ENCODE peak calls at places on chromosomes 5 and 9, in ten cellular contexts. U is choroid plexus epithelial cell; K is left ventricle myocardium inferior; R is aorta; B is cardiac muscle cell; E is CD8-positive, alpha-beta T cell; Z is HL-60; M is heart left ventricle; F is prostate gland; O is astrocyte of the spinal cord. P is an unnamed sample.

GRCh38 chr5:175866377-175866907 is 4.9 kb upstream of the CPLX2 start:
- DNase-seq in M (no peak), R (no peak), O (no peak), K (no peak), B (no peak), U (no peak), E (no peak), F (no peak), Z (no peak), P (no peak)

GRCh38 chr5:110105692-110106091 is 416.0 kb downstream of the MAN2A1 start:
- DNase-seq in F (peak), Z (no peak), O (peak), K (no peak), R (peak), M (peak), U (peak), E (no peak), B (peak), P (no peak)

GRCh38 chr9:136080716-136081112 is 14.4 kb downstream of the NACC2 start:
- DNase-seq in Z (no peak), O (no peak), F (no peak), R (peak), U (no peak), M (no peak), E (no peak), B (no peak), K (no peak), P (no peak)

GRCh38 chr9:77839459-77840140 is 191.5 kb upstream of the GNA14 start:
- DNase-seq in Z (no peak), B (peak), M (no peak), U (peak), F (no peak), K (no peak), O (peak), R (no peak), E (no peak), P (no peak)

GRCh38 chr9:113184509-113184908 is 33.7 kb downstream of the SLC31A2 start:
- DNase-seq in O (no peak), E (no peak), R (no peak), Z (no peak), K (no peak), U (peak), B (no peak), F (no peak), M (no peak), P (no peak)

GRCh38 chr5:123500476-123500875 is 11.5 kb upstream of the CSNK1G3 start:
- DNase-seq in Z (no peak), E (no peak), K (no peak), F (no peak), O (no peak), U (no peak), R (no peak), M (no peak), B (no peak), P (no peak)

GRCh38 chr5:17415282-17415681 is 82.7 kb upstream of the TAF11L2 start:
- DNase-seq in Z (no peak), B (peak), R (no peak), M (no peak), O (no peak), U (no peak), E (no peak), K (no peak), F (no peak), P (no peak)

GRCh38 chr9:130263601-130264413 is 1.8 kb upstream of the HMCN2 start:
- DNase-seq in K (no peak), B (peak), E (no peak), M (no peak), Z (no peak), O (no peak), U (no peak), R (no peak), F (no peak), P (peak)

GRCh38 chr5:56656816-56657740 is 158.3 kb upstream of the MAP3K1 start:
- DNase-seq in E (no peak), U (no peak), B (peak), M (no peak), F (no peak), K (no peak), O (peak), Z (no peak), R (no peak), P (no peak)

GRCh38 chr5:54593809-54594208 is 76.2 kb downstream of the SNX18 start:
- DNase-seq in U (no peak), R (no peak), E (no peak), Z (no peak), K (no peak), O (no peak), B (no peak), F (no peak), M (no peak), P (no peak)

GRCh38 chr5:15647251-15647650 is 147.3 kb downstream of the FBXL7 start:
- DNase-seq in M (no peak), U (no peak), B (no peak), Z (no peak), E (no peak), K (no peak), F (no peak), R (no peak), O (no peak), P (no peak)

GRCh38 chr5:151615431-151615830 is 24.3 kb upstream of the FAT2 start:
- DNase-seq in M (no peak), O (no peak), F (no peak), K (no peak), Z (no peak), U (no peak), E (no peak), B (no peak), R (no peak), P (no peak)

DNA sequence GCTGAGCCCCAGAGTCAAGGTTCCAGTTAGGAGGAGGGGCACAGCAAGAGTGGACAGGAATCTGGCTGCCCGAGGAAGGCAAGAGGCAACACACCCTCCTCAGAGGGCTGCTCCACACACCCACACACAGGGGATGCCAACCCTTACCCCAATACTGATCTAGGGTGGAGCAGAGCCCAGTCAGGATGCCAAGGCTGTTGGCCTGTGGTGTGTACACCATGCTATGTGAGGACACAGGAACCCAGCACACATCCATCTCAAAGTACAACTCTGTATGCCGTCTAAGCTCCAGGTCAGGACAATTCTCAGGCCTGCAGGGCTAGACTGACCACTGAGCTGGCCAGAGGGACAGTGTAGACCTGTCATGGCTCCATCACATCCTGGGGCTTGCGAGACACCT is 2.6 kb downstream of the SEPTIN8 start:
- DNase-seq in Z (no peak), E (no peak), B (no peak), O (no peak), U (no peak), R (peak), M (no peak), K (no peak), F (no peak), P (no peak)
- H3K4me3 ChIP-seq in Z (no peak), E (no peak), B (no peak), O (no peak), U (no peak), R (no peak), M (no peak), K (no peak), F (no peak), P (no peak)

GRCh38 chr5:40217509-40217908 is 462.2 kb upstream of the PTGER4 start:
- DNase-seq in M (no peak), K (no peak), O (no peak), E (no peak), R (no peak), B (no peak), Z (no peak), U (no peak), F (no peak), P (no peak)
- H3K4me3 ChIP-seq in M (no peak), K (no peak), O (no peak), E (no peak), R (no peak), B (no peak), Z (no peak), U (no peak), F (no peak), P (no peak)

GRCh38 chr5:132486318-132487094 is 4.1 kb downstream of the IRF1 start:
- DNase-seq in Z (no peak), R (no peak), U (no peak), F (no peak), M (peak), K (no peak), E (no peak), B (no peak), O (no peak), P (no peak)

GRCh38 chr5:132483661-132484385 is 6.8 kb downstream of the IRF1 start:
- DNase-seq in M (no peak), U (no peak), K (no peak), B (no peak), F (no peak), R (no peak), E (no peak), Z (no peak), O (no peak), P (no peak)

GRCh38 chr5:132487095-132487428 is 3.5 kb downstream of the IRF1 start:
- DNase-seq in F (no peak), K (no peak), B (no peak), O (no peak), Z (no peak), M (peak), U (no peak), R (no peak), E (no peak), P (no peak)

GRCh38 chr5:132484386-132484715 is 6.2 kb downstream of the IRF1 start:
- DNase-seq in R (no peak), O (no peak), B (no peak), U (no peak), Z (no peak), K (peak), E (no peak), M (no peak), F (no peak), P (no peak)

DNA sequence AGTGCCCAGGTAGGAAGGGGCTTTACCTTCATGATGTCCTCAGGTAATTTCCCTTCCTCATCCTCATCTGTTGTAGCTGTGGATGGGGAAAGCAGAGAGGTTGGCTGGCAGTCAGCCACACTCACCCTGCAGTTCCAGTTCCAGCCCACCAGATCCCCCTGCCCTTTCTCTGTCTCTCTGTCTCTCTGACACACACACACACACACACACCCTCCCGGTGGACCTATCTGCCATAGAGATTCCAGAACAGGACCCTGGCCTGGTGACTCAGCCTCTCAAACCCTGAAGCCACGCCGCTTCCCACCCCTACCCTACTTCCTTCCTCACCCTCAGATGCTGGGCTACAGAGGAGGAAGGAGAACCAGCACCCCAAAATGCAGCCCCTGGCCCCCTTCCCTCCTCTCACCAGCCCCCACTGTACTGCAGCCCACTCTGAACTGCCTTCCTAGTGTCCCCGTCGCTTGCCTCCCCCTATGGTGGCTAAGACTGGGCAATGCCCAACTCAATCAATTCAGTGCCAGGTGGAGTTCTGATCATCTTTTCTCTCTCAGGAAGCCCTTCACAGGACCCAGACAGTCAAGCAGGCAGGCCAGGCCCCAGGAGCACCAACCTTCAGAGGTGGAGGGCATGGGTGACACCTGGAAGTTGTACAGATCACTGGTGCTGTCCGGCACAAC is 4.8 kb downstream of the IRF1 start:
- DNase-seq in U (no peak), E (no peak), B (no peak), Z (no peak), O (no peak), R (no peak), M (peak), K (no peak), F (no peak), P (no peak)
- H3K4me3 ChIP-seq in U (no peak), E (peak), B (no peak), Z (no peak), O (no peak), R (no peak), M (no peak), K (no peak), F (no peak), P (no peak)

GRCh38 chr9:101739311-101739710 is 864 bp upstream of the GRIN3A start:
- DNase-seq in Z (no peak), R (no peak), B (no peak), K (peak), O (no peak), U (no peak), M (no peak), E (no peak), F (no peak), P (no peak)

GRCh38 chr9:101736723-101737122 is 1.7 kb downstream of the GRIN3A start:
- DNase-seq in Z (no peak), K (peak), F (no peak), E (no peak), U (peak), O (no peak), M (peak), B (no peak), R (peak), P (no peak)

GRCh38 chr9:101737705-101738565 is 512 bp downstream of the GRIN3A start:
- DNase-seq in M (no peak), K (peak), Z (no peak), E (no peak), F (no peak), U (no peak), R (peak), O (no peak), B (no peak), P (no peak)

GRCh38 chr9:101738566-101739183 is at the start of gene GRIN3A:
- DNase-seq in K (peak), M (peak), R (peak), U (no peak), O (no peak), Z (no peak), B (no peak), F (peak), E (no peak), P (no peak)

GRCh38 chr9:101737165-101737704 is 1.2 kb downstream of the GRIN3A start:
- DNase-seq in U (no peak), E (no peak), F (no peak), O (no peak), Z (no peak), K (no peak), M (no peak), B (no peak), R (peak), P (peak)
- H3K4me3 ChIP-seq in U (no peak), E (no peak), F (no peak), O (no peak), Z (no peak), K (peak), M (peak), B (no peak), R (no peak), P (no peak)

GRCh38 chr5:140356878-140357730 is 2.9 kb upstream of the SLC4A9 start:
- DNase-seq in R (no peak), Z (no peak), E (no peak), M (no peak), O (no peak), U (no peak), B (no peak), F (no peak), K (no peak), P (peak)
- H3K4me3 ChIP-seq in R (no peak), Z (no peak), E (no peak), M (peak), O (no peak), U (no peak), B (no peak), F (no peak), K (peak), P (no peak)

GRCh38 chr5:116572375-116573278 is 2.0 kb downstream of the SEMA6A start:
- DNase-seq in O (peak), U (peak), B (no peak), E (no peak), F (peak), K (peak), M (peak), Z (no peak), R (peak), P (no peak)
- H3K4me3 ChIP-seq in O (peak), U (peak), B (peak), E (no peak), F (peak), K (peak), M (peak), Z (no peak), R (peak), P (peak)

DNA sequence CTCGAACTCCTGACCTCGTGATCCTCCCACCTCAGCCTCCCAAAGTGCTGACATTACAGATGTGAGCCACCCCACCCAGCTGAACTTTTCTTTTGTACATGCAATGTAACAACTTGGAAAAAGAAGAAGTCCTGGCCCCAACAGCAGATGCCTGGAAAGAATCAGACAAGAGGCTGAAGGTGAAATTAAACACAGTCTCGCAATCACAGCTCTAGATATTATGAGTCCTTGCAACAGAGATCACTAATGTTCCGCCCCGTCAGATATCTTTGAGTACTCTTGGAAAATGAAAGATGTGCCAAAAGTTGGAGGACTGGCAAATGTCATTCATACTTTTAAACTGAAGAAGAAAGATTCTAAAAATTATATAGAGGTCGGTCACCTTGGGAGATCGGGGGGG is 254.3 kb downstream of the GLIS3 start:
- DNase-seq in O (no peak), U (no peak), F (no peak), K (no peak), R (no peak), E (no peak), Z (no peak), M (no peak), B (no peak), P (no peak)
- H3K4me3 ChIP-seq in O (no peak), U (no peak), F (no peak), K (no peak), R (no peak), E (no peak), Z (no peak), M (no peak), B (no peak), P (no peak)